ENCODE peak calls at places on chromosomes 7 and 10, in six cellular contexts. One of them, this sample, is unnamed.

GRCh38 chr7:100119701-100120517 is 475 bp downstream of the CNPY4 start:
- DNase-seq in mesenchymal stem cell: peak
- DNase-seq in IMR-90: peak
- DNase-seq in H9: peak
- DNase-seq in H1: no peak
- DNase-seq in trophoblast cell: peak
- DNase-seq in this sample: no peak

GRCh38 chr10:79149662-79150443 is 81.1 kb downstream of the ZMIZ1 start:
- DNase-seq in mesenchymal stem cell: peak
- DNase-seq in IMR-90: peak
- DNase-seq in H9: peak
- DNase-seq in H1: no peak
- DNase-seq in trophoblast cell: peak
- DNase-seq in this sample: no peak

GRCh38 chr10:48404646-48405045 is 98.2 kb downstream of the MAPK8 start:
- DNase-seq in mesenchymal stem cell: no peak
- DNase-seq in IMR-90: peak
- DNase-seq in H9: no peak
- DNase-seq in H1: no peak
- DNase-seq in trophoblast cell: peak
- DNase-seq in this sample: no peak

GRCh38 chr7:99374121-99375064 is at the start of gene ARPC1B:
- DNase-seq in mesenchymal stem cell: peak
- DNase-seq in IMR-90: peak
- DNase-seq in H9: peak
- DNase-seq in H1: no peak
- DNase-seq in trophoblast cell: peak
- DNase-seq in this sample: peak

GRCh38 chr10:88122571-88122970 is 259.1 kb downstream of the PTEN start:
- DNase-seq in mesenchymal stem cell: no peak
- DNase-seq in IMR-90: no peak
- DNase-seq in H9: no peak
- DNase-seq in H1: no peak
- DNase-seq in trophoblast cell: no peak
- DNase-seq in this sample: no peak

GRCh38 chr7:15439853-15440252 is 122.0 kb downstream of the AGMO start:
- DNase-seq in mesenchymal stem cell: no peak
- DNase-seq in IMR-90: no peak
- DNase-seq in H9: no peak
- DNase-seq in H1: no peak
- DNase-seq in trophoblast cell: no peak
- DNase-seq in this sample: no peak

GRCh38 chr7:132206594-132206993 is 369.7 kb downstream of the PLXNA4 start:
- DNase-seq in mesenchymal stem cell: no peak
- DNase-seq in IMR-90: no peak
- DNase-seq in H9: no peak
- DNase-seq in H1: no peak
- DNase-seq in trophoblast cell: no peak
- DNase-seq in this sample: no peak

GRCh38 chr10:97404044-97404443 is 2.9 kb upstream of the RRP12 start:
- DNase-seq in mesenchymal stem cell: no peak
- DNase-seq in IMR-90: no peak
- DNase-seq in H9: no peak
- DNase-seq in H1: no peak
- DNase-seq in trophoblast cell: no peak
- DNase-seq in this sample: no peak

GRCh38 chr7:111004297-111004901 is 86.5 kb upstream of the LRRN3 start:
- DNase-seq in mesenchymal stem cell: no peak
- DNase-seq in IMR-90: no peak
- DNase-seq in H9: no peak
- DNase-seq in H1: no peak
- DNase-seq in trophoblast cell: no peak
- DNase-seq in this sample: no peak

GRCh38 chr10:73519336-73519735 is 23.5 kb upstream of the PPP3CB start:
- DNase-seq in mesenchymal stem cell: no peak
- DNase-seq in IMR-90: no peak
- DNase-seq in H9: no peak
- DNase-seq in H1: no peak
- DNase-seq in trophoblast cell: no peak
- DNase-seq in this sample: no peak

GRCh38 chr10:73522263-73522662 is 26.4 kb upstream of the PPP3CB start:
- DNase-seq in mesenchymal stem cell: peak
- DNase-seq in IMR-90: peak
- DNase-seq in H9: no peak
- DNase-seq in H1: no peak
- DNase-seq in trophoblast cell: no peak
- DNase-seq in this sample: no peak

GRCh38 chr10:73512207-73512743 is 16.5 kb upstream of the PPP3CB start:
- DNase-seq in mesenchymal stem cell: no peak
- DNase-seq in IMR-90: no peak
- DNase-seq in H9: no peak
- DNase-seq in H1: no peak
- DNase-seq in trophoblast cell: no peak
- DNase-seq in this sample: no peak

DNA sequence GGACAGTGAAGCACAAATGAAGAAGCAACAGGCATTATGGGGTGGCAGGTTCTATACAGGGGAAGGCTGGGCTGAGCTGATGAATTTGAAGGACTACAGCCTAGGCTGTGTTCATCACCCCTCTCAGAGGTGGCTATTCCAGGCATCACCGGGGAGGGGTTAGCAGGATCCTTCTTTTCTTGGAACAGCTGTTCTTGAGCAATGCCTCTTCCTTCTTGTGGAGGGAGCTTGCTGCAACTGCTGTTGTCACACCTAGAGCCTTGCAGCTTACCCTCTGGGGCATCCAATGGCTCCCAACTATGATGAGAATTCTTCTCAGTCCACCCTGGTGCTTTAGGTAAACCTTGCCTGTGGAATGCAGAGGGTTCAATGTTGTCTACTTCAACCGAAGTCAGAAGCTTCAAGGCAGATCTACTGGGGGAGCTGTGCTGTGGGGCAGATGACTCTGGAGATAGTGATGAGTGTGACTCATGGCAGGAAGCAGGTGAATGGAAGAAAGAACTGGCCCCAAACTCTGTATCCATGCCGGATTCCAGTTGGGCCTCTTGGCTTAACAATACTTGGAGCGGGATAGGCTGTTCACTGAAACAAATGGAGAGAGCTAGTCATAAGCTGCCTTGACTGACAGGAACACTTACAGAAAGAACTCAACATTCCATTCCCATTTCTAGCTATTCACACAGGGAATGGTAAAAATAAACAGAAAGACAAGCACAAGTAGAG is 21.5 kb upstream of the PPP3CB start:
- DNase-seq in mesenchymal stem cell: peak
- DNase-seq in IMR-90: peak
- DNase-seq in H9: no peak
- DNase-seq in H1: no peak
- DNase-seq in trophoblast cell: peak
- DNase-seq in this sample: no peak
- H4K91ac ChIP-seq in mesenchymal stem cell: no peak
- H4K91ac ChIP-seq in IMR-90: peak
- H4K91ac ChIP-seq in H9: no peak
- H4K91ac ChIP-seq in H1: no peak
- H4K91ac ChIP-seq in trophoblast cell: no peak
- H4K91ac ChIP-seq in this sample: no peak

GRCh38 chr7:95871078-95871848 is 98.9 kb downstream of the DYNC1I1 start:
- DNase-seq in mesenchymal stem cell: peak
- DNase-seq in IMR-90: peak
- DNase-seq in H9: peak
- DNase-seq in H1: no peak
- DNase-seq in trophoblast cell: peak
- DNase-seq in this sample: peak

GRCh38 chr7:95867309-95867708 is 95.0 kb downstream of the DYNC1I1 start:
- DNase-seq in mesenchymal stem cell: no peak
- DNase-seq in IMR-90: no peak
- DNase-seq in H9: peak
- DNase-seq in H1: no peak
- DNase-seq in trophoblast cell: peak
- DNase-seq in this sample: no peak

GRCh38 chr7:95861041-95861440 is 88.7 kb downstream of the DYNC1I1 start:
- DNase-seq in mesenchymal stem cell: no peak
- DNase-seq in IMR-90: peak
- DNase-seq in H9: no peak
- DNase-seq in H1: no peak
- DNase-seq in trophoblast cell: peak
- DNase-seq in this sample: no peak

GRCh38 chr7:95863623-95864022 is 91.3 kb downstream of the DYNC1I1 start:
- DNase-seq in mesenchymal stem cell: no peak
- DNase-seq in IMR-90: no peak
- DNase-seq in H9: no peak
- DNase-seq in H1: no peak
- DNase-seq in trophoblast cell: no peak
- DNase-seq in this sample: no peak

DNA sequence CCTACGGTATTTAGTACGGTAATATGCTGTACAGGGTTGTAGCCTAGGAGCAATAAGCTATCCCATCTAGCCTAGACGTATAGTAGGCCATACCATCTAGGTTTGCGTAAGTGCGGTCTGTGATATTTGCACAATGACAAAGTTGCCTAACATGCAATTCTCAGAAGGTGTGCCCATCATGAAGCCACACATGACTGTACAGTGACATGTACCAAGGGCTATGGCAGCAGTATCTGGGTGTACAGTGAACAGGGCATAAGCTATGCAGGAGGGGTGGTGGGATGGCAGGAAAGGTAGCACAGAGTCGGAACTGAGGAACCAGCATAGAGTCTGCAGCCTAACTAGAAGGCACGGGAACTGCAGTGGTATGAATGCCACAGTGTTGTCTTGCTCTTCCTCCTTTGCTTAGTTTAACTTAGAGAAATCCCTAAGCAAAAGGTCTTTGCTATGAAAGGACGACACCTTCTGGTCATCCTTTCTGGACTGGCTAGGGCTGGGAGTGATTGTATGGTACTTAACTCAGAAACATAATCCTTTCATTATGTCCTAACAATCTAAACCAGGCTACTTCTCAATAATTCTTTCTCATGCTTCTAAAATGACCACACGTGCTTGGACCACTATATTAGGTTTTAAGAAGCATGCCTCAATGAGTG is 93.5 kb downstream of the DYNC1I1 start:
- DNase-seq in mesenchymal stem cell: peak
- DNase-seq in IMR-90: peak
- DNase-seq in H9: peak
- DNase-seq in H1: no peak
- DNase-seq in trophoblast cell: peak
- DNase-seq in this sample: peak
- H2AK5ac ChIP-seq in mesenchymal stem cell: no peak
- H2AK5ac ChIP-seq in IMR-90: no peak
- H2AK5ac ChIP-seq in H9: no peak
- H2AK5ac ChIP-seq in H1: no peak
- H2AK5ac ChIP-seq in trophoblast cell: no peak
- H2AK5ac ChIP-seq in this sample: no peak

DNA sequence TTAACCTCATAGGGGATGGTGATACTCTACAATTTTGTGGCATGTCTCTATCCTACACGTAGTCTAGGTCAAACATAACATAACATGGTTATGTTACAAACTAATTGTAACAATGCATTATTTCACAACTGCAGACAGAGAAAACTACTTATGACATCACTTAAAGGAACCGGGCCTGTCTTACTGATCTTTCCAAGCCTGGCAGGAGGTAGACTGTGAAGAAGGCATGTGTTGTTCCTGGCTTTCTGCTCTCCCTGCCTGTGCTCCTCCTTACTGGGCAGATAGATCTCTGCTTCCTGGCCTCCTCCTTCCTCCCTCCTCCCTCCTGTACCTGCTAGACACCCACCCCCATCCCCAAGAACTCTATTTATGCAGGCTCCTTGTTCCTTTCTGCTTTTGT is 5.4 kb downstream of the CACNB2 start:
- DNase-seq in mesenchymal stem cell: no peak
- DNase-seq in IMR-90: peak
- DNase-seq in H9: no peak
- DNase-seq in H1: no peak
- DNase-seq in trophoblast cell: peak
- DNase-seq in this sample: no peak
- H4K91ac ChIP-seq in mesenchymal stem cell: no peak
- H4K91ac ChIP-seq in IMR-90: no peak
- H4K91ac ChIP-seq in H9: no peak
- H4K91ac ChIP-seq in H1: no peak
- H4K91ac ChIP-seq in trophoblast cell: no peak
- H4K91ac ChIP-seq in this sample: no peak

GRCh38 chr7:70887186-70887585 is 244.8 kb upstream of the GALNT17 start:
- DNase-seq in mesenchymal stem cell: no peak
- DNase-seq in IMR-90: no peak
- DNase-seq in H9: no peak
- DNase-seq in H1: no peak
- DNase-seq in trophoblast cell: no peak
- DNase-seq in this sample: no peak
- H2AK5ac ChIP-seq in mesenchymal stem cell: no peak
- H2AK5ac ChIP-seq in IMR-90: no peak
- H2AK5ac ChIP-seq in H9: peak
- H2AK5ac ChIP-seq in H1: no peak
- H2AK5ac ChIP-seq in trophoblast cell: no peak
- H2AK5ac ChIP-seq in this sample: no peak

GRCh38 chr10:16927536-16927935 is 110.3 kb upstream of the RSU1 start:
- DNase-seq in mesenchymal stem cell: no peak
- DNase-seq in IMR-90: no peak
- DNase-seq in H9: no peak
- DNase-seq in H1: no peak
- DNase-seq in trophoblast cell: no peak
- DNase-seq in this sample: no peak
- H4K91ac ChIP-seq in mesenchymal stem cell: no peak
- H4K91ac ChIP-seq in IMR-90: no peak
- H4K91ac ChIP-seq in H9: no peak
- H4K91ac ChIP-seq in H1: no peak
- H4K91ac ChIP-seq in trophoblast cell: no peak
- H4K91ac ChIP-seq in this sample: no peak

DNA sequence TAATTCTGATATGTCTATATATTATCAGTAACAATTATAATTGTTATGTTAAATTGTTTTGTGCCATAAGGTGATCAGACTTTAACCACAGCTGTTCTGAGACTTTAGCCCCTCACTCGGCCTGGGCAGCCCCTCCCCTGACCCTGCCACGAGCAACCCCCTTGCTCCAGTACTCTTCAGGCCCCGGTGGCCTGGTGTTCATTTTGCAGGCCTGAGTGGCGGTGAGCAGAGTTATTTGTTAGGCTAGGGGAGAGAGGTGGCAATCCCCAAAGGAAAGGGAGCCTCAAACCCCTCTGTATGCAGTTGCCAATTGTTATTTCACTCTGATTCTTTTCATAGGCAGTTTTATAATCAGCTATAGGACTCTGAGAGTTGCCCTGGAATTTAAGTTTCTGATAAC is 22.9 kb upstream of the CREB3L2 start:
- DNase-seq in mesenchymal stem cell: no peak
- DNase-seq in IMR-90: no peak
- DNase-seq in H9: no peak
- DNase-seq in H1: no peak
- DNase-seq in trophoblast cell: no peak
- DNase-seq in this sample: no peak
- H2AK5ac ChIP-seq in mesenchymal stem cell: no peak
- H2AK5ac ChIP-seq in IMR-90: no peak
- H2AK5ac ChIP-seq in H9: no peak
- H2AK5ac ChIP-seq in H1: no peak
- H2AK5ac ChIP-seq in trophoblast cell: peak
- H2AK5ac ChIP-seq in this sample: no peak

GRCh38 chr7:158479021-158479679 is 108.5 kb downstream of the PTPRN2 start:
- DNase-seq in mesenchymal stem cell: no peak
- DNase-seq in IMR-90: no peak
- DNase-seq in H9: no peak
- DNase-seq in H1: no peak
- DNase-seq in trophoblast cell: no peak
- DNase-seq in this sample: no peak
- H4K91ac ChIP-seq in mesenchymal stem cell: peak
- H4K91ac ChIP-seq in IMR-90: no peak
- H4K91ac ChIP-seq in H9: no peak
- H4K91ac ChIP-seq in H1: no peak
- H4K91ac ChIP-seq in trophoblast cell: no peak
- H4K91ac ChIP-seq in this sample: no peak